ENCODE peak calls at places on chromosomes 4 and X, in five cellular contexts. B, Y, H, M and G are unnamed samples.

GRCh38 chrX:49075347-49075746 is 1.5 kb upstream of the PRAF2 start:
- DNase-seq in H (no peak), B (no peak), M (no peak), Y (no peak), G (no peak)

GRCh38 chr4:6464842-6465588 is 7.4 kb downstream of the PPP2R2C start:
- DNase-seq in Y (peak; percentile 62), H (no peak), M (peak; percentile 55), B (no peak), G (no peak)

GRCh38 chr4:155391932-155392331 is 15.2 kb upstream of the MAP9 start:
- DNase-seq in Y (no peak), M (no peak), B (no peak), H (no peak), G (no peak)

GRCh38 chrX:57528670-57529255 is 63.0 kb upstream of the ZXDB start:
- DNase-seq in H (peak; percentile 1), Y (no peak), M (peak; percentile 38), B (no peak), G (peak; percentile 11)

GRCh38 chr4:168841682-168842019 is 168.4 kb downstream of the CBR4 start:
- DNase-seq in Y (no peak), H (no peak), B (no peak), M (no peak), G (no peak)

GRCh38 chrX:1361275-1361674 is 24.7 kb downstream of the IL3RA start:
- DNase-seq in B (no peak), M (no peak), Y (no peak), H (no peak), G (no peak)

GRCh38 chr4:47075919-47076318 is 44.6 kb downstream of the GABRB1 start:
- DNase-seq in Y (no peak), H (no peak), M (no peak), B (no peak), G (peak; percentile 7)

GRCh38 chr4:181193162-181193930 is 1049.9 kb upstream of the TENM3 start:
- DNase-seq in H (no peak), B (no peak), Y (no peak), M (no peak), G (no peak)

GRCh38 chr4:82049294-82049693 is 324.5 kb downstream of the HNRNPD start:
- DNase-seq in H (no peak), B (no peak), M (no peak), Y (no peak), G (no peak)

GRCh38 chr4:109067509-109068205 is 234.8 kb downstream of the COL25A1 start:
- DNase-seq in B (no peak), H (peak; percentile 68), M (no peak), Y (no peak), G (no peak)

GRCh38 chrX:23435575-23435974 is 100.9 kb downstream of the PTCHD1 start:
- DNase-seq in H (no peak), B (no peak), Y (no peak), M (no peak), G (no peak)

GRCh38 chr4:37244583-37245390 is at the start of gene NWD2:
- DNase-seq in Y (no peak), B (no peak), M (peak; percentile 44), H (no peak), G (no peak)

GRCh38 chr4:80092088-80092487 is 19.1 kb upstream of the ANTXR2 start:
- DNase-seq in H (no peak), Y (no peak), M (no peak), B (no peak), G (no peak)

GRCh38 chr4:168562021-168562691 is 65.3 kb downstream of the PALLD start:
- DNase-seq in B (no peak), Y (no peak), M (no peak), H (peak; percentile 64), G (peak; percentile 63)

GRCh38 chr4:125316391-125316780 is 1.6 kb downstream of the FAT4 start:
- DNase-seq in B (no peak), H (no peak), M (peak; percentile 56), Y (no peak), G (no peak)

GRCh38 chr4:1026115-1026514 is 14.7 kb downstream of the FGFRL1 start:
- DNase-seq in H (peak; percentile 21), B (no peak), M (peak; percentile 61), Y (peak; percentile 58), G (no peak)

GRCh38 chr4:52015366-52015765 is 4.8 kb downstream of the LRRC66 start:
- DNase-seq in Y (no peak), B (no peak), H (no peak), M (no peak), G (peak; percentile 53)

DNA sequence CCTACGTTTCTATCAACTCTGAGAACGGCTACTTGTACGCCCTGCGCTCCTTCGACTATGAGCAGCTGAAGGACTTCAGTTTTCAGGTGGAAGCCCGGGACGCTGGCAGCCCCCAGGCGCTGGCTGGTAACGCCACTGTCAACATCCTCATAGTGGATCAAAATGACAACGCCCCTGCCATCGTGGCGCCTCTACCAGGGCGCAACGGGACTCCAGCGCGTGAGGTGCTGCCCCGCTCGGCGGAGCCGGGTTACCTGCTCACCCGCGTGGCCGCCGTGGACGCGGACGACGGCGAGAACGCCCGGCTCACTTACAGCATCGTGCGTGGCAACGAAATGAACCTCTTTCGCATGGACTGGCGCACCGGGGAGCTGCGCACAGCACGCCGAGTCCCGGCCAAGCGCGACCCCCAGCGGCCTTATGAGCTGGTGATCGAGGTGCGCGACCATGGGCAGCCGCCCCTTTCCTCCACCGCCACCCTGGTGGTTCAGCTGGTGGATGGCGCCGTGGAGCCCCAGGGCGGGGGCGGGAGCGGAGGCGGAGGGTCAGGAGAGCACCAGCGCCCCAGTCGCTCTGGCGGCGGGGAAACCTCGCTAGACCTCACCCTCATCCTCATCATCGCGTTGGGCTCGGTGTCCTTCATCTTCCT is 2.7 kb downstream of the PCDH10 start:
- DNase-seq in M (peak; percentile 73), H (no peak), B (no peak), Y (no peak), G (peak; percentile 73)
- TF ChIP-seq CTCF in M (peak; percentile 61), H (peak; percentile 3), B (no peak), Y (no peak), G (peak; percentile 53)

GRCh38 chrX:19799319-19800182 is 87.8 kb downstream of the SH3KBP1 start:
- DNase-seq in B (no peak), Y (no peak), M (no peak), H (peak; percentile 31), G (peak; percentile 55)
- H3K4me2 ChIP-seq in B (no peak overlapping the region), Y (no peak overlapping the region), M (no peak overlapping the region), H (no peak overlapping the region), G (peak overlapping the region; percentile 45)

GRCh38 chrX:47179928-47180255 is 13.7 kb upstream of the UBA1 start:
- DNase-seq in H (no peak), M (no peak), B (no peak), Y (no peak), G (no peak)
- TF ChIP-seq CTCF in H (no peak), M (no peak), B (no peak), Y (no peak), G (no peak)

DNA sequence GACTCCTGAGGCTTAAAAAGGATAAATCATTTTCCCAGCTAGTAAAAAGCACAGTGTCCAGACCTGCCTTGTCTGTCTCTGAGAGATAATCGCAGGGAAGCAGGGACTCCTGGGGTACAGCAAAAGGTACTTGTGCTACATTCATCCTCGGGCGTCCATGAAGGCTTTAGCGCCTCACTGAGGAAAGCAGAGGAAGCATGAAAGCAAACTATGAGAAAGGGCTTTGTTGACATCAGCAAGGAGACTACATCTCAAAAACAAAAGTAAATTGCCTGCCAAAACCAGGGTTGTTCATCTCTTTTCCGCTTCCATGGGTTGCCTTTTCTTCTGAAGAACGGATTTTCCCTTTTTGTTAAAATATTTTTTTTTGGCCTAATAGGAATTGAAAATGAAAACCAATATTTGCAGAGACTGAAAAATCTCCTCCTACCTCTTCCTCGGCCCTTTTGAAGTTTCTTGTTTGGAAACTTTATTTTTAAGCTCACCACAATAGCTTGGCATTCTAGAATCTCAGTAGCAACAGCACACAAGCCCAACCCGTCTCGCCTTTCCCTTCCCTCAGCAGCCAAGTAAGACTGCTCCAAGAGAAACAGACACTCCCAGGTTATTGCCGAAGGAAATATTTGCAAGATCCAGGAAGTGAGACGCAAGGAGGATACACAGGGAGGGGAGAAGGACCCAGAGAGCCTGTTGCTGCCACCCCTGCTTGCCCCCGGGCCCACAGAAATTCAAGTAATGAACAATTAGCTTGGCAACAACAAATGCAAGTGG is 148.3 kb upstream of the DGKK start:
- DNase-seq in Y (no peak), M (no peak), H (no peak), B (no peak), G (peak; percentile 48)
- H3K4me2 ChIP-seq in Y (no peak overlapping the region), M (no peak overlapping the region), H (no peak overlapping the region), B (no peak overlapping the region), G (no peak overlapping the region)

DNA sequence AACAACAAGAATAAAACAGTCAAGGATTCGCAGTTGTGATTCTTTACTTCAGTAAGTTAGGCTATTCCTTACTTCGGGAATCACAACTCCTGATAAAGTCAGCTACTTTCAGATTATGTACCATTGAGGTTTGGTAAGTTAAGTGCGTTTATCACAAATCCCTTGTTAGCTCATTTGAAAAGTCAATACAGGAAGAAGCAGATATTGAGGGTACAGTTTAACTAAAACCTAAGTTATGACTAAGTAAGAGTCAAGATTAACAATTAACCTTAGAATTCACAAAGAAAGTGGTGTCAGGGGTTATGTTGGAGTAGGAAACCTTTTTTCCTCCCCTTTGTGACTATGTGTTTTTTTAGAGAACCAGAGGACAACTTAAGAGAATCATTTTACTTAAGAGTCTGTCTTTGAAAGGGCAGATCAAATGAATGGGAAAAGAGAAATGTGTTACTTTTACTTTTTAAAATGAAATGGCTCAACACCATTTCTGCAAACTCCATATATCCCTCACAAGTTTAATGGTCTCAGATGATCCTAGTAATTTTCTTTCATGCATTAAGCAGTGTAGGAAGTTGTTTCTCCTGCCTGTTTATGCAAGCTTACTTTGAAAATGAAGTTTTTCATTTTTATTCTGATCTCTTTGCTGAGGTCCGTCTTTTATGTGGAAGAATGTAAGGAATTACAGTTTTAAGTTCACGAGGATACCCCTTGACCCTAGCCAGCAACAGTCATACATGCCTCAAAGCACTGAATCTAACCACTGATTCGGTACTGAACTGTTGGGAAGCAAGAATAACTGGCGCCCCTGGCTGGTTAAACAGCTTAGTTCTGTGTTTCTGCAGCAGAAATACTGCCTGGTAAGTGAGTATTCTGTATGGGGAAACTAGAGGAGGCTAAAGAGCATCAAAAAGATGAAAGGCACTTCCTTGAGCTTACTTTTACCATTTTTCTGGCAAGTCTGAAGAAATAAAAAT is 211.7 kb downstream of the SLC4A4 start:
- DNase-seq in H (peak; percentile 84), M (no peak), Y (no peak), B (no peak), G (no peak)
- TF ChIP-seq CTCF in H (peak; percentile 39), M (peak; percentile 33), Y (no peak), B (no peak), G (no peak)

GRCh38 chr4:15006416-15007024 is 4.2 kb downstream of the CPEB2 start:
- DNase-seq in M (no peak), H (peak; percentile 18), Y (no peak), B (no peak), G (peak; percentile 58)
- H3K4me2 ChIP-seq in M (no peak overlapping the region), H (peak overlapping the region; percentile 90), Y (no peak overlapping the region), B (no peak overlapping the region), G (peak overlapping the region; percentile 95)